ENCODE peak calls at places on chromosomes 1 and 21, in six cellular contexts. O, P, A, Y, R and I are unnamed samples.

GRCh38 chr21:36976882-36977651 is 10.6 kb upstream of the HLCS start:
- DNase-seq in A (peak), O (peak), R (peak), P (peak), Y (no peak), I (no peak)

GRCh38 chr1:157505481-157506272 is 46.6 kb downstream of the FCRL5 start:
- DNase-seq in P (peak), Y (no peak), O (peak), R (peak), A (peak), I (no peak)

GRCh38 chr1:153356392-153357075 is 1.1 kb upstream of the S100A9 start:
- DNase-seq in O (no peak), R (peak), Y (no peak), A (no peak), P (no peak), I (no peak)

GRCh38 chr1:215833936-215834729 is 267.0 kb downstream of the KCTD3 start:
- DNase-seq in R (no peak), O (no peak), Y (no peak), P (no peak), A (no peak), I (no peak)

GRCh38 chr21:45027241-45028196 is 46.9 kb upstream of the ADARB1 start:
- DNase-seq in A (no peak), P (no peak), Y (no peak), R (no peak), O (no peak), I (no peak)

GRCh38 chr1:16128338-16128741 is 27.5 kb downstream of the EPHA2 start:
- DNase-seq in O (no peak), Y (peak), A (no peak), P (no peak), R (no peak), I (no peak)

GRCh38 chr21:43315244-43316137 is 111.4 kb downstream of the SIK1 start:
- DNase-seq in R (no peak), Y (no peak), A (no peak), O (no peak), P (no peak), I (no peak)

GRCh38 chr1:84757301-84757700 is 67.0 kb upstream of the SSX2IP start:
- DNase-seq in R (peak), O (no peak), A (no peak), P (peak), Y (no peak), I (no peak)

GRCh38 chr1:214514032-214514818 is 37.2 kb downstream of the PTPN14 start:
- DNase-seq in R (no peak), O (no peak), Y (no peak), A (no peak), P (no peak), I (no peak)

GRCh38 chr21:43994646-43995045 is 17.5 kb upstream of the TRAPPC10 start:
- DNase-seq in O (no peak), A (no peak), P (no peak), R (no peak), Y (no peak), I (no peak)